ENCODE peak calls at places on chromosomes 2 and 18, in ten cellular contexts. Z is ovary, J is upper lobe of left lung, V is H1, F is suprapubic skin, C is sigmoid colon, I is tibial nerve, A is A549, O is K562, N is HepG2. B is an unnamed sample.

GRCh38 chr2:216015722-216016464 is 2.5 kb upstream of the MREG start:
- DNase-seq in Z (no peak), J (no peak), V (no peak), F (no peak), C (no peak), I (no peak), A (no peak), O (no peak), N (no peak), B (peak; percentile 33)

GRCh38 chr2:86045541-86045940 is 60.1 kb downstream of the POLR1A start:
- DNase-seq in Z (peak; percentile 14), J (no peak), V (no peak), F (peak; percentile 24), C (no peak), I (no peak), A (no peak), O (no peak), N (no peak), B (no peak)

GRCh38 chr2:128468186-128468585 is 149.5 kb upstream of the HS6ST1 start:
- DNase-seq in Z (no peak), J (no peak), V (no peak), F (peak; percentile 44), C (no peak), I (no peak), A (no peak), O (no peak), N (no peak), B (no peak)

GRCh38 chr18:13392899-13393298 is 174.3 kb downstream of the LDLRAD4 start:
- DNase-seq in Z (no peak), J (no peak), V (no peak), F (no peak), C (peak; percentile 36), I (no peak), A (no peak), O (no peak), N (no peak), B (no peak)

GRCh38 chr2:166239548-166239947 is 111.7 kb upstream of the SCN1A start:
- DNase-seq in Z (no peak), J (no peak), V (peak; percentile 21), F (no peak), C (no peak), I (no peak), A (peak; percentile 39), O (no peak), N (no peak), B (no peak)

GRCh38 chr2:185202416-185202815 is 536.2 kb upstream of the FSIP2 start:
- DNase-seq in Z (no peak), J (no peak), V (no peak), F (no peak), C (no peak), I (no peak), A (no peak), O (no peak), N (no peak), B (no peak)

GRCh38 chr2:70442301-70443077 is 111.1 kb downstream of the TGFA start:
- DNase-seq in Z (no peak), J (no peak), V (no peak), F (no peak), C (no peak), I (no peak), A (no peak), O (no peak), N (no peak), B (no peak)

GRCh38 chr2:111157798-111158197 is 37.1 kb downstream of the BCL2L11 start:
- DNase-seq in Z (no peak), J (no peak), V (no peak), F (no peak), C (no peak), I (no peak), A (no peak), O (no peak), N (no peak), B (peak; percentile 50)

GRCh38 chr18:65811307-65811706 is 60.5 kb downstream of the CDH7 start:
- DNase-seq in Z (no peak), J (no peak), V (no peak), F (no peak), C (no peak), I (no peak), A (no peak), O (no peak), N (no peak), B (no peak)

GRCh38 chr2:104919127-104919526 is 65.2 kb downstream of the POU3F3 start:
- DNase-seq in Z (no peak), J (peak; percentile 34), V (no peak), F (no peak), C (no peak), I (no peak), A (peak; percentile 31), O (no peak), N (peak; percentile 13), B (peak; percentile 51)

GRCh38 chr18:3653263-3653858 is 203.4 kb downstream of the TGIF1 start:
- DNase-seq in Z (no peak), J (no peak), V (no peak), F (no peak), C (no peak), I (no peak), A (peak; percentile 54), O (no peak), N (no peak), B (no peak)

GRCh38 chr18:3654442-3655253 is 204.7 kb downstream of the TGIF1 start:
- DNase-seq in Z (no peak), J (no peak), V (no peak), F (no peak), C (no peak), I (no peak), A (no peak), O (no peak), N (peak; percentile 72), B (no peak)

GRCh38 chr18:3655254-3655554 is 205.2 kb downstream of the TGIF1 start:
- DNase-seq in Z (no peak), J (no peak), V (no peak), F (no peak), C (no peak), I (no peak), A (no peak), O (no peak), N (no peak), B (no peak)

GRCh38 chr18:3652380-3653262 is 202.6 kb downstream of the TGIF1 start:
- DNase-seq in Z (peak; percentile 51), J (peak; percentile 73), V (peak; percentile 51), F (peak; percentile 72), C (no peak), I (no peak), A (peak; percentile 99), O (peak; percentile 97), N (peak; percentile 96), B (peak; percentile 70)

GRCh38 chr18:3653859-3654441 is 204.0 kb downstream of the TGIF1 start:
- DNase-seq in Z (peak; percentile 25), J (no peak), V (no peak), F (no peak), C (no peak), I (no peak), A (peak; percentile 46), O (peak; percentile 44), N (no peak), B (no peak)
- TF ChIP-seq POLR2A in Z (no peak), J (no peak), V (no peak), F (no peak), C (no peak), I (no peak), A (no peak), O (no peak), N (peak; percentile 20), B (no peak)

GRCh38 chr2:88067189-88067588 is 436 bp upstream of the SMYD1 start:
- DNase-seq in Z (no peak), J (no peak), V (no peak), F (no peak), C (no peak), I (no peak), A (no peak), O (no peak), N (no peak), B (no peak)
- H3K27ac ChIP-seq in Z (no peak overlapping the region), J (no peak overlapping the region), V (no peak overlapping the region), F (no peak overlapping the region), C (peak overlapping the region; percentile 41), I (no peak overlapping the region), A (no peak overlapping the region), O (no peak overlapping the region), N (no peak overlapping the region), B (peak overlapping the region; percentile 56)

DNA sequence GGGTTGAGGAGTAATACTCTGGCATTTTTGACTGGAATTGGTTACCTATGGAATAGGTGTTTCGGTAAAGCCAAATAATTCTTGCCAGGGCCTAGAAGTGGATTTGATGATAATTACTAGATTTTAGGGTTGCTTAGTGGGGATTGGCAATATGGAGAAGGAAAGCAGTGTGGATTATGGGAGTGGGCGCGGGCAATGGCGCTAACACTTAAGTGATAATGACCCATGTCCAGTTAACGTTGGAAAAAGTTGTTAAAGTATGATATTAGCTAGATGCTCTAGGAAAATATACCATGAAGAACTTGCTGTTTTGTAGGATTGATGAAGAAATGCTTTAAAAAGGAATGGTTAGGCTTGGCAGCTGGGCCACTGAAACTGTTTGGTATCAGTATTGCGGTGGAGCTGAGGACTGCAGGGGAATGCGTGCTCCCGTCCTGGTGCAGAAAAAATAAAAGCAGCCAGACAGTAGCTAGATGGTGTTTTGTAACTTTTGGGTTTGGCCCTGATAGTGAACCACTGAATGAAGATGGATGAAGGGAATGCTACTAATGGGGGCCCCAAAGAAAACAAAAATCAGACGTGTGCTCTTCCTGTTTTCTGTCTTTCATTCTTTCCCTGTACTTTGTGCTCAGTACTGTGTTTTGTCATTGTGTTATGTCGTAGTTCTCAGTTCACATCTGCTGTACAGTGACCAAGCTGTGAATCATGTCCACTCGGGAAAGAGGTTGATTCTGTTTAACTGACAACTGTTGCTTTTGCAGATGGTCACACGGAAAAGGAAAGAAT is 937 bp downstream of the INSIG2 start:
- DNase-seq in Z (no peak), J (peak; percentile 37), V (no peak), F (no peak), C (no peak), I (no peak), A (peak; percentile 22), O (peak; percentile 22), N (peak; percentile 89), B (peak; percentile 31)
- TF ChIP-seq EP300 in Z (no peak), J (no peak), V (no peak), F (no peak), C (no peak), I (no peak), A (no peak), O (no peak), N (peak; percentile 82), B (no peak)

GRCh38 chr18:74241426-74241825 is 50.3 kb downstream of the CYB5A start:
- DNase-seq in Z (no peak), J (no peak), V (no peak), F (no peak), C (no peak), I (no peak), A (no peak), O (no peak), N (no peak), B (no peak)

GRCh38 chr18:74241970-74242369 is 49.8 kb downstream of the CYB5A start:
- DNase-seq in Z (no peak), J (no peak), V (no peak), F (no peak), C (no peak), I (no peak), A (no peak), O (no peak), N (no peak), B (no peak)

GRCh38 chr18:74242451-74243096 is 49.2 kb downstream of the CYB5A start:
- DNase-seq in Z (no peak), J (no peak), V (no peak), F (no peak), C (no peak), I (no peak), A (no peak), O (peak; percentile 34), N (peak; percentile 65), B (no peak)

GRCh38 chr18:74244554-74244953 is 47.2 kb downstream of the CYB5A start:
- DNase-seq in Z (no peak), J (no peak), V (no peak), F (no peak), C (no peak), I (no peak), A (no peak), O (no peak), N (no peak), B (no peak)

GRCh38 chr18:74243127-74243526 is 48.6 kb downstream of the CYB5A start:
- DNase-seq in Z (no peak), J (no peak), V (no peak), F (no peak), C (no peak), I (no peak), A (no peak), O (no peak), N (no peak), B (no peak)
- TF ChIP-seq POLR2A in Z (no peak), J (no peak), V (no peak), F (no peak), C (no peak), I (no peak), A (no peak), O (no peak), N (no peak), B (no peak)